ENCODE peak calls at places on chromosomes 4 and X, in ten cellular contexts. One of them, this sample, is unnamed.

GRCh38 chr4:78222575-78223186 is 165.6 kb downstream of the FRAS1 start:
- DNase-seq in Panc1: no peak
- DNase-seq in endodermal cell: peak; percentile 58
- DNase-seq in heart left ventricle: no peak
- DNase-seq in mucosa of descending colon: no peak
- DNase-seq in A549: no peak
- DNase-seq in AG04450: no peak
- DNase-seq in ovary: no peak
- DNase-seq in tibial artery: no peak
- DNase-seq in fibroblast of the aortic adventitia: no peak
- DNase-seq in this sample: peak; percentile 10

GRCh38 chr4:99815597-99816011 is 1.0 kb upstream of the DAPP1 start:
- DNase-seq in endodermal cell: no peak
- DNase-seq in fibroblast of the aortic adventitia: peak; percentile 16
- DNase-seq in tibial artery: no peak
- DNase-seq in mucosa of descending colon: peak; percentile 43
- DNase-seq in heart left ventricle: no peak
- DNase-seq in AG04450: no peak
- DNase-seq in Panc1: no peak
- DNase-seq in A549: no peak
- DNase-seq in ovary: no peak
- DNase-seq in this sample: no peak

GRCh38 chr4:100147684-100148083 is 42.6 kb downstream of the DDIT4L start:
- DNase-seq in ovary: no peak
- DNase-seq in AG04450: no peak
- DNase-seq in tibial artery: no peak
- DNase-seq in Panc1: no peak
- DNase-seq in mucosa of descending colon: no peak
- DNase-seq in A549: no peak
- DNase-seq in heart left ventricle: no peak
- DNase-seq in endodermal cell: no peak
- DNase-seq in fibroblast of the aortic adventitia: no peak
- DNase-seq in this sample: no peak

GRCh38 chrX:120293015-120293414 is 18.2 kb downstream of the TMEM255A start:
- DNase-seq in heart left ventricle: no peak
- DNase-seq in endodermal cell: no peak
- DNase-seq in mucosa of descending colon: no peak
- DNase-seq in Panc1: no peak
- DNase-seq in AG04450: no peak
- DNase-seq in fibroblast of the aortic adventitia: no peak
- DNase-seq in A549: no peak
- DNase-seq in tibial artery: no peak
- DNase-seq in ovary: no peak
- DNase-seq in this sample: no peak

GRCh38 chr4:168864831-168865541 is 145.1 kb downstream of the CBR4 start:
- DNase-seq in Panc1: no peak
- DNase-seq in tibial artery: no peak
- DNase-seq in heart left ventricle: no peak
- DNase-seq in AG04450: no peak
- DNase-seq in fibroblast of the aortic adventitia: peak; percentile 87
- DNase-seq in mucosa of descending colon: no peak
- DNase-seq in ovary: no peak
- DNase-seq in endodermal cell: peak; percentile 65
- DNase-seq in A549: no peak
- DNase-seq in this sample: no peak

GRCh38 chr4:186068581-186069402 is at the start of gene TLR3:
- DNase-seq in fibroblast of the aortic adventitia: peak; percentile 45
- DNase-seq in AG04450: no peak
- DNase-seq in heart left ventricle: no peak
- DNase-seq in endodermal cell: no peak
- DNase-seq in A549: no peak
- DNase-seq in ovary: no peak
- DNase-seq in Panc1: no peak
- DNase-seq in tibial artery: no peak
- DNase-seq in mucosa of descending colon: no peak
- DNase-seq in this sample: no peak

GRCh38 chrX:16552546-16552945 is 97.4 kb upstream of the S100G start:
- DNase-seq in ovary: no peak
- DNase-seq in A549: no peak
- DNase-seq in fibroblast of the aortic adventitia: peak; percentile 43
- DNase-seq in mucosa of descending colon: no peak
- DNase-seq in tibial artery: no peak
- DNase-seq in heart left ventricle: no peak
- DNase-seq in Panc1: no peak
- DNase-seq in AG04450: no peak
- DNase-seq in endodermal cell: no peak
- DNase-seq in this sample: no peak

GRCh38 chr4:54227261-54228063 is 1.6 kb upstream of the PDGFRA start:
- DNase-seq in ovary: peak; percentile 40
- DNase-seq in AG04450: no peak
- DNase-seq in fibroblast of the aortic adventitia: peak; percentile 83
- DNase-seq in heart left ventricle: no peak
- DNase-seq in endodermal cell: peak; percentile 86
- DNase-seq in Panc1: peak; percentile 39
- DNase-seq in mucosa of descending colon: no peak
- DNase-seq in A549: no peak
- DNase-seq in tibial artery: peak; percentile 71
- DNase-seq in this sample: no peak

GRCh38 chr4:74109116-74109791 is 10.3 kb upstream of the CXCL2 start:
- DNase-seq in AG04450: peak; percentile 74
- DNase-seq in heart left ventricle: peak; percentile 46
- DNase-seq in tibial artery: no peak
- DNase-seq in fibroblast of the aortic adventitia: peak; percentile 99
- DNase-seq in endodermal cell: peak; percentile 73
- DNase-seq in ovary: no peak
- DNase-seq in mucosa of descending colon: peak; percentile 37
- DNase-seq in Panc1: peak; percentile 86
- DNase-seq in A549: peak; percentile 64
- DNase-seq in this sample: no peak

GRCh38 chrX:19846995-19847790 is 40.2 kb downstream of the SH3KBP1 start:
- DNase-seq in A549: peak; percentile 3
- DNase-seq in heart left ventricle: no peak
- DNase-seq in ovary: no peak
- DNase-seq in mucosa of descending colon: no peak
- DNase-seq in AG04450: peak; percentile 56
- DNase-seq in endodermal cell: peak; percentile 65
- DNase-seq in Panc1: no peak
- DNase-seq in tibial artery: no peak
- DNase-seq in fibroblast of the aortic adventitia: peak; percentile 74
- DNase-seq in this sample: no peak

GRCh38 chr4:88185916-88186315 is 27.5 kb upstream of the ABCG2 start:
- DNase-seq in fibroblast of the aortic adventitia: peak; percentile 41
- DNase-seq in ovary: no peak
- DNase-seq in A549: no peak
- DNase-seq in AG04450: peak; percentile 61
- DNase-seq in Panc1: no peak
- DNase-seq in tibial artery: no peak
- DNase-seq in endodermal cell: no peak
- DNase-seq in mucosa of descending colon: no peak
- DNase-seq in heart left ventricle: no peak
- DNase-seq in this sample: no peak

GRCh38 chrX:3384330-3384729 is 37.9 kb upstream of the MXRA5 start:
- DNase-seq in ovary: no peak
- DNase-seq in tibial artery: no peak
- DNase-seq in AG04450: no peak
- DNase-seq in endodermal cell: no peak
- DNase-seq in mucosa of descending colon: no peak
- DNase-seq in heart left ventricle: no peak
- DNase-seq in Panc1: no peak
- DNase-seq in A549: no peak
- DNase-seq in fibroblast of the aortic adventitia: peak; percentile 9
- DNase-seq in this sample: no peak

GRCh38 chrX:139851730-139852129 is 81.1 kb downstream of the ATP11C start:
- DNase-seq in fibroblast of the aortic adventitia: peak; percentile 47
- DNase-seq in mucosa of descending colon: no peak
- DNase-seq in tibial artery: no peak
- DNase-seq in Panc1: no peak
- DNase-seq in endodermal cell: no peak
- DNase-seq in heart left ventricle: no peak
- DNase-seq in A549: no peak
- DNase-seq in ovary: no peak
- DNase-seq in AG04450: peak; percentile 15
- DNase-seq in this sample: no peak

DNA sequence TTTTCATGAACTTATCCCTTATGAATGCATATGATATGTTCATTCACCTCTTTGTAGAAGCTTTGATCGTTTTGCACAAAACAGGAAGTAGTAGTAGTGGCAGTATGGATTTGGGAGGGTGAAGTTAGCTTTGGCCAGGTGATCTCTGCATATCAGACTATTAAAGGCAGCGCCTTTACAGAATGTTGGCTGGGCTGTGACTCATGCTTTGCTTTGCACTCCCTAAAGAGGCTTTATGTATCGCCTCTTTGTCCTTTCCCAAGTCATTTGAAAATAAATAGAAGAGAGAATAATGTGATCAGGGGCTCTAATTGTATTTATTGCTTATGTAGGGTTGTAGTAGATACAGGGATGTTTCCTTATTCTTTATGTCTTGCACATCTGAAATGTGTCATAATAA is 50.4 kb downstream of the SHROOM3 start:
- DNase-seq in A549: no peak
- DNase-seq in mucosa of descending colon: no peak
- DNase-seq in Panc1: no peak
- DNase-seq in tibial artery: no peak
- DNase-seq in heart left ventricle: no peak
- DNase-seq in fibroblast of the aortic adventitia: no peak
- DNase-seq in AG04450: no peak
- DNase-seq in endodermal cell: peak; percentile 52
- DNase-seq in ovary: no peak
- DNase-seq in this sample: no peak
- H3K4me3 ChIP-seq in A549: no peak overlapping the region
- H3K4me3 ChIP-seq in mucosa of descending colon: no peak overlapping the region
- H3K4me3 ChIP-seq in Panc1: no peak overlapping the region
- H3K4me3 ChIP-seq in tibial artery: no peak overlapping the region
- H3K4me3 ChIP-seq in heart left ventricle: no peak overlapping the region
- H3K4me3 ChIP-seq in fibroblast of the aortic adventitia: no peak overlapping the region
- H3K4me3 ChIP-seq in AG04450: no peak overlapping the region
- H3K4me3 ChIP-seq in endodermal cell: no peak overlapping the region
- H3K4me3 ChIP-seq in ovary: no peak overlapping the region
- H3K4me3 ChIP-seq in this sample: no peak overlapping the region

GRCh38 chr4:48205092-48205491 is 64.5 kb downstream of the TEC start:
- DNase-seq in mucosa of descending colon: no peak
- DNase-seq in tibial artery: no peak
- DNase-seq in Panc1: no peak
- DNase-seq in AG04450: no peak
- DNase-seq in fibroblast of the aortic adventitia: no peak
- DNase-seq in ovary: no peak
- DNase-seq in heart left ventricle: no peak
- DNase-seq in A549: no peak
- DNase-seq in endodermal cell: no peak
- DNase-seq in this sample: no peak
- TF ChIP-seq CTCF in mucosa of descending colon: no peak
- TF ChIP-seq CTCF in tibial artery: no peak
- TF ChIP-seq CTCF in Panc1: no peak
- TF ChIP-seq CTCF in AG04450: no peak
- TF ChIP-seq CTCF in fibroblast of the aortic adventitia: no peak
- TF ChIP-seq CTCF in ovary: no peak
- TF ChIP-seq CTCF in heart left ventricle: no peak
- TF ChIP-seq CTCF in A549: no peak
- TF ChIP-seq CTCF in endodermal cell: no peak
- TF ChIP-seq CTCF in this sample: no peak

GRCh38 chrX:131405497-131405896 is 116.4 kb upstream of the IGSF1 start:
- DNase-seq in endodermal cell: peak; percentile 44
- DNase-seq in mucosa of descending colon: no peak
- DNase-seq in fibroblast of the aortic adventitia: no peak
- DNase-seq in tibial artery: no peak
- DNase-seq in Panc1: peak; percentile 1
- DNase-seq in A549: no peak
- DNase-seq in heart left ventricle: no peak
- DNase-seq in AG04450: no peak
- DNase-seq in ovary: no peak
- DNase-seq in this sample: no peak
- H3K4me3 ChIP-seq in endodermal cell: no peak overlapping the region
- H3K4me3 ChIP-seq in mucosa of descending colon: no peak overlapping the region
- H3K4me3 ChIP-seq in fibroblast of the aortic adventitia: no peak overlapping the region
- H3K4me3 ChIP-seq in tibial artery: no peak overlapping the region
- H3K4me3 ChIP-seq in Panc1: no peak overlapping the region
- H3K4me3 ChIP-seq in A549: no peak overlapping the region
- H3K4me3 ChIP-seq in heart left ventricle: no peak overlapping the region
- H3K4me3 ChIP-seq in AG04450: no peak overlapping the region
- H3K4me3 ChIP-seq in ovary: no peak overlapping the region
- H3K4me3 ChIP-seq in this sample: no peak overlapping the region

DNA sequence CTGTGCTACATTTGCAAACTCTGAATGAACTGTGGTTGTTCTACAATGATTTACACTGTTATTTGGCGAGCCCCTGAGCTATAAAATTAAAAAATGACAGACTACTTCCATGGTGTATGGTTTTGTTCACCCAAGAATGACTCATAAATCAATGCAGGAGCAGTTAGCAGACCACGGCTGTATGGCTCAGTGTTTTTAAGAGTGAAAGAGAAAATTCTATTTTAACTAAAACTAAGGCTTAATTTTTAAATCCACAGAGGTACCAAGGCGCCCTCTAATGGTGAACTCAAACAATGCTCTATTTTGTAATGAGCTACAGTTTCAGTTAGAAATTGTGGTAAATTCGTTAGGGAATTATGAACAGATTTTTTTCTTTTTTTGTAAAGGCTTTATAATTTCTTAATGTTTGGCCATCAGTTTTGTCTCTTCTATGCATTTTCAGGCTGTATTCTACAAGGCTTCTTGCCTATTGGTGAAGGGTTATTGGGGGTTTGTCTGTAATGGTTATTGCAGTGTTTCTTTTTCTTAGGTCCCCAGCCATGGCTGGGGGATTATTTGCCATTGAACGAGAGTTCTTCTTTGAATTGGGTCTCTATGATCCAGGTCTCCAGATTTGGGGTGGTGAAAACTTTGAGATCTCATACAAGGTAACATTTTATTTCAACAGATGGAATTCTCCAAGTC is 32.5 kb downstream of the HMGB2 start:
- DNase-seq in fibroblast of the aortic adventitia: peak; percentile 68
- DNase-seq in endodermal cell: no peak
- DNase-seq in AG04450: peak; percentile 16
- DNase-seq in ovary: no peak
- DNase-seq in tibial artery: no peak
- DNase-seq in mucosa of descending colon: no peak
- DNase-seq in Panc1: no peak
- DNase-seq in A549: no peak
- DNase-seq in heart left ventricle: no peak
- DNase-seq in this sample: no peak
- TF ChIP-seq CTCF in fibroblast of the aortic adventitia: peak; percentile 66
- TF ChIP-seq CTCF in endodermal cell: peak; percentile 94
- TF ChIP-seq CTCF in AG04450: peak; percentile 74
- TF ChIP-seq CTCF in ovary: peak; percentile 61
- TF ChIP-seq CTCF in tibial artery: peak; percentile 60
- TF ChIP-seq CTCF in mucosa of descending colon: no peak
- TF ChIP-seq CTCF in Panc1: peak; percentile 66
- TF ChIP-seq CTCF in A549: peak; percentile 57
- TF ChIP-seq CTCF in heart left ventricle: peak; percentile 78
- TF ChIP-seq CTCF in this sample: peak; percentile 72

GRCh38 chr4:76990288-76991080 is 40.9 kb downstream of the SEPTIN11 start:
- DNase-seq in tibial artery: no peak
- DNase-seq in A549: no peak
- DNase-seq in ovary: no peak
- DNase-seq in AG04450: peak; percentile 91
- DNase-seq in endodermal cell: no peak
- DNase-seq in heart left ventricle: no peak
- DNase-seq in mucosa of descending colon: peak; percentile 39
- DNase-seq in fibroblast of the aortic adventitia: peak; percentile 91
- DNase-seq in Panc1: no peak
- DNase-seq in this sample: no peak
- H3K4me3 ChIP-seq in tibial artery: no peak overlapping the region
- H3K4me3 ChIP-seq in A549: no peak overlapping the region
- H3K4me3 ChIP-seq in ovary: no peak overlapping the region
- H3K4me3 ChIP-seq in AG04450: no peak overlapping the region
- H3K4me3 ChIP-seq in endodermal cell: no peak overlapping the region
- H3K4me3 ChIP-seq in heart left ventricle: no peak overlapping the region
- H3K4me3 ChIP-seq in mucosa of descending colon: no peak overlapping the region
- H3K4me3 ChIP-seq in fibroblast of the aortic adventitia: no peak overlapping the region
- H3K4me3 ChIP-seq in Panc1: no peak overlapping the region
- H3K4me3 ChIP-seq in this sample: no peak overlapping the region